ENCODE peak calls at places on chromosomes 6 and 20, in ten cellular contexts. J, L, C, D, N, F, P, E, Z and S are unnamed samples.

GRCh38 chr20:17610566-17611289 is 40.9 kb downstream of the DSTN start:
- DNase-seq in J (peak), L (peak), C (no peak), D (peak), N (no peak), F (peak), P (no peak), E (no peak), Z (no peak), S (no peak)

GRCh38 chr20:59948828-59949720 is 8.9 kb downstream of the FAM217B start:
- DNase-seq in J (no peak), L (peak), C (peak), D (peak), N (peak), F (peak), P (no peak), E (no peak), Z (no peak), S (no peak)

GRCh38 chr6:18350728-18351127 is 36.4 kb upstream of the RNF144B start:
- DNase-seq in J (no peak), L (no peak), C (no peak), D (no peak), N (no peak), F (no peak), P (no peak), E (no peak), Z (no peak), S (no peak)

GRCh38 chr20:49937023-49937929 is 1.1 kb downstream of the RNF114 start:
- DNase-seq in J (no peak), L (no peak), C (no peak), D (no peak), N (no peak), F (no peak), P (no peak), E (no peak), Z (no peak), S (no peak)

GRCh38 chr20:63639093-63639860 is 12.4 kb upstream of the GMEB2 start:
- DNase-seq in J (peak), L (peak), C (peak), D (peak), N (no peak), F (peak), P (no peak), E (no peak), Z (no peak), S (no peak)

GRCh38 chr6:125750692-125751333 is 1.4 kb downstream of the HEY2 start:
- DNase-seq in J (no peak), L (no peak), C (no peak), D (no peak), N (no peak), F (no peak), P (no peak), E (no peak), Z (no peak), S (no peak)

GRCh38 chr6:166624275-166624674 is 2.8 kb downstream of the RPS6KA2 start:
- DNase-seq in J (no peak), L (no peak), C (peak), D (no peak), N (peak), F (no peak), P (no peak), E (no peak), Z (no peak), S (peak)

GRCh38 chr20:44633187-44633851 is 18.2 kb downstream of the ADA start:
- DNase-seq in J (no peak), L (no peak), C (no peak), D (no peak), N (no peak), F (no peak), P (no peak), E (no peak), Z (no peak), S (no peak)

GRCh38 chr6:89948876-89949275 is 54.6 kb downstream of the GJA10 start:
- DNase-seq in J (no peak), L (no peak), C (no peak), D (no peak), N (no peak), F (no peak), P (no peak), E (no peak), Z (no peak), S (no peak)

GRCh38 chr6:157879034-157879872 is 56.2 kb downstream of the SNX9 start:
- DNase-seq in J (no peak), L (no peak), C (no peak), D (no peak), N (no peak), F (no peak), P (no peak), E (no peak), Z (no peak), S (no peak)

GRCh38 chr20:57493091-57493615 is 31.8 kb downstream of the CTCFL start:
- DNase-seq in J (no peak), L (no peak), C (no peak), D (no peak), N (no peak), F (no peak), P (no peak), E (no peak), Z (no peak), S (no peak)

GRCh38 chr20:46057856-46058655 is 29.0 kb downstream of the SLC12A5 start:
- DNase-seq in J (no peak), L (peak), C (peak), D (peak), N (peak), F (no peak), P (no peak), E (peak), Z (no peak), S (no peak)

GRCh38 chr6:149044394-149044965 is 273.0 kb upstream of the TAB2 start:
- DNase-seq in J (no peak), L (no peak), C (no peak), D (no peak), N (no peak), F (no peak), P (peak), E (no peak), Z (no peak), S (no peak)

GRCh38 chr6:19472850-19473249 is 364.3 kb upstream of the ID4 start:
- DNase-seq in J (no peak), L (no peak), C (no peak), D (no peak), N (peak), F (no peak), P (no peak), E (no peak), Z (no peak), S (no peak)

GRCh38 chr20:23050847-23051627 is 1.6 kb upstream of the THBD start:
- DNase-seq in J (no peak), L (no peak), C (peak), D (no peak), N (peak), F (no peak), P (no peak), E (no peak), Z (peak), S (no peak)

GRCh38 chr6:132814716-132815570 is 574 bp downstream of the RPS12 start:
- DNase-seq in J (no peak), L (peak), C (peak), D (no peak), N (no peak), F (no peak), P (no peak), E (no peak), Z (no peak), S (no peak)

GRCh38 chr20:32454164-32455145 is 96.3 kb downstream of the ASXL1 start:
- DNase-seq in J (no peak), L (no peak), C (no peak), D (no peak), N (no peak), F (no peak), P (no peak), E (no peak), Z (no peak), S (no peak)